ENCODE peak calls at places on chromosomes 11 and 22, in nine cellular contexts. Q is NB4; L is GM12878; W is heart left ventricle; D is AG10803; N is naive thymus-derived CD4-positive, alpha-beta T cell; B is dorsolateral prefrontal cortex; K is astrocyte; M is skeletal muscle cell. X is an unnamed sample.

GRCh38 chr22:50188356-50188755 is 2.6 kb downstream of the TRABD start:
- DNase-seq in Q (no peak), L (no peak), W (peak), D (no peak), N (no peak), B (no peak), K (no peak), M (no peak), X (no peak)

GRCh38 chr11:62554377-62554776 is 7.8 kb upstream of the AHNAK start:
- DNase-seq in Q (no peak), L (no peak), W (no peak), D (no peak), N (no peak), B (no peak), K (no peak), M (no peak), X (no peak)

GRCh38 chr11:29511394-29511793 is 505.4 kb downstream of the KCNA4 start:
- DNase-seq in Q (no peak), L (no peak), W (no peak), D (no peak), N (no peak), B (no peak), K (no peak), M (no peak), X (no peak)

GRCh38 chr11:8799273-8799672 is 111.7 kb upstream of the AKIP1 start:
- DNase-seq in Q (no peak), L (no peak), W (no peak), D (no peak), N (no peak), B (no peak), K (no peak), M (no peak), X (no peak)

GRCh38 chr22:21865041-21865440 is 2.4 kb downstream of the MAPK1 start:
- DNase-seq in Q (peak), L (no peak), W (peak), D (peak), N (no peak), B (no peak), K (peak), M (peak), X (no peak)

GRCh38 chr22:41659941-41660340 is 28.7 kb downstream of the SNU13 start:
- DNase-seq in Q (no peak), L (no peak), W (peak), D (no peak), N (no peak), B (no peak), K (no peak), M (no peak), X (no peak)

GRCh38 chr22:42964994-42965699 is 49.8 kb downstream of the PACSIN2 start:
- DNase-seq in Q (no peak), L (no peak), W (no peak), D (peak), N (no peak), B (no peak), K (no peak), M (peak), X (peak)

GRCh38 chr11:20113147-20113435 is 47.2 kb downstream of the DBX1 start:
- DNase-seq in Q (no peak), L (no peak), W (no peak), D (no peak), N (no peak), B (no peak), K (peak), M (no peak), X (no peak)

GRCh38 chr22:32142600-32142999 is 16.5 kb downstream of the C22orf42 start:
- DNase-seq in Q (no peak), L (no peak), W (no peak), D (no peak), N (no peak), B (no peak), K (no peak), M (no peak), X (no peak)

GRCh38 chr11:134757633-134758032 is 345.6 kb upstream of the B3GAT1 start:
- DNase-seq in Q (no peak), L (no peak), W (no peak), D (no peak), N (no peak), B (no peak), K (no peak), M (no peak), X (no peak)

GRCh38 chr11:79108851-79109250 is 332.0 kb downstream of the TENM4 start:
- DNase-seq in Q (no peak), L (no peak), W (no peak), D (peak), N (no peak), B (no peak), K (peak), M (no peak), X (no peak)

GRCh38 chr11:96054870-96055705 is 131.2 kb upstream of the MTMR2 start:
- DNase-seq in Q (peak), L (no peak), W (no peak), D (peak), N (no peak), B (no peak), K (peak), M (no peak), X (peak)

GRCh38 chr22:22404598-22405284 is 103.8 kb downstream of the ZNF280B start:
- DNase-seq in Q (no peak), L (no peak), W (no peak), D (no peak), N (no peak), B (no peak), K (no peak), M (no peak), X (no peak)

GRCh38 chr11:80182906-80183305 is 742.1 kb upstream of the TENM4 start:
- DNase-seq in Q (no peak), L (no peak), W (no peak), D (peak), N (no peak), B (no peak), K (peak), M (no peak), X (no peak)

GRCh38 chr22:46088541-46089311 is 61.6 kb upstream of the PPARA start:
- DNase-seq in Q (no peak), L (no peak), W (peak), D (peak), N (no peak), B (peak), K (peak), M (peak), X (no peak)
- H3K4me3 ChIP-seq in Q (no peak), L (no peak), W (peak), D (peak), N (no peak), B (peak), K (peak), M (no peak), X (no peak)

GRCh38 chr11:35138058-35138457 is 913 bp upstream of the CD44 start:
- DNase-seq in Q (no peak), L (no peak), W (no peak), D (no peak), N (no peak), B (no peak), K (peak), M (no peak), X (no peak)
- H3K4me3 ChIP-seq in Q (no peak), L (no peak), W (no peak), D (peak), N (peak), B (peak), K (peak), M (no peak), X (no peak)

DNA sequence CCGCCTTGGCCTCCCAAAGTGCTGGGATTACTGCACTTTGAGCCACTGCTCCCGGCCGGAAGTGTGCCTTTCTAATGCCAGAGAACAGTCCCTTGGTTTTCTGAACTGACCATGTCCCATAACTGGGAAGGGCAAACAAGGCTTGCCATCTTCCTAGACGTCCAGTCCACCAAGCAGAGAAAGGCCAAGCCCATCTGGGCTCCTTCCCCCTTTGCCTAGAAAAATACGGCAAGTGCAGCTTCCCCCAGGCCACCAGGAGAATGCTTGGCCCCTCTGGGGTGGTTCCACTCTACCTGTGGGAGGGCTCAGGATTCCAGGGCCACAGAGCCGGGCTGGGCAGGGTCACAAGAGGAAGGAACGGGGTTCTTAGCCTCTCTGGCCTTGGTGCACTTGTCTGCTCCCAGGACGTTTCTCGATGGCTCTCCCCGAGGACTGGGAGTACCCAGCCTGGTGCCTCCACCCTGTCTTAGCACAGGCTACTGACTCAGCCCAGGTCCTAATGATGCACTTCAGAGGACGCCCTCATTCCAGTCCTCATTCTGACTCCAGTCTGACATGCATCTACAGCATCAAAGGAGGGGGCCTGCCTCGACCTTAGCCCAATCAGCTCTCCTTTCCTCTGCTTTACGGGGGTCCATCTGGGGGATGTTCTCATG is 1.2 kb downstream of the USP2 start:
- DNase-seq in Q (no peak), L (no peak), W (no peak), D (no peak), N (no peak), B (no peak), K (no peak), M (no peak), X (no peak)
- H3K4me3 ChIP-seq in Q (peak), L (no peak), W (peak), D (no peak), N (no peak), B (peak), K (no peak), M (peak), X (peak)

DNA sequence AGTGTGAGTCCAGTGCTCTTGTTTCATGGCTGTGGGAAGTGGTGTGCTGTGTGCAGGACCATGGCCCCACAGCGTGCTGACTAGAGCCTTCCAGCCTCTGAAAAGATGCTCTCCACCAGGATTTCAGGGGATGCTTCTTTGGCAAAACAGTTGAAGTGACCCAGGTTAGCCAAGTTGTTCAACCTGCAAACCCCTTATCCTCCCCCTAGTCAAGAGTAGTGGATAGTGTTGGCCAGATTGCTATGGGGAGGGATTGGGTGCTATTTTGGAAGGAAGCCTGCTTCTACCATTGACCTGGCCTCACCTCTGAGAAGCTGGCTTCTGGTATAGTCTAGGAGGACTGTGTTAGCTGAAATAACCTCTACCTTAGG is 1.7 kb downstream of the MICAL2 start:
- DNase-seq in Q (no peak), L (no peak), W (no peak), D (no peak), N (no peak), B (no peak), K (no peak), M (no peak), X (no peak)
- H3K4me3 ChIP-seq in Q (no peak), L (no peak), W (peak), D (peak), N (no peak), B (peak), K (peak), M (peak), X (no peak)

DNA sequence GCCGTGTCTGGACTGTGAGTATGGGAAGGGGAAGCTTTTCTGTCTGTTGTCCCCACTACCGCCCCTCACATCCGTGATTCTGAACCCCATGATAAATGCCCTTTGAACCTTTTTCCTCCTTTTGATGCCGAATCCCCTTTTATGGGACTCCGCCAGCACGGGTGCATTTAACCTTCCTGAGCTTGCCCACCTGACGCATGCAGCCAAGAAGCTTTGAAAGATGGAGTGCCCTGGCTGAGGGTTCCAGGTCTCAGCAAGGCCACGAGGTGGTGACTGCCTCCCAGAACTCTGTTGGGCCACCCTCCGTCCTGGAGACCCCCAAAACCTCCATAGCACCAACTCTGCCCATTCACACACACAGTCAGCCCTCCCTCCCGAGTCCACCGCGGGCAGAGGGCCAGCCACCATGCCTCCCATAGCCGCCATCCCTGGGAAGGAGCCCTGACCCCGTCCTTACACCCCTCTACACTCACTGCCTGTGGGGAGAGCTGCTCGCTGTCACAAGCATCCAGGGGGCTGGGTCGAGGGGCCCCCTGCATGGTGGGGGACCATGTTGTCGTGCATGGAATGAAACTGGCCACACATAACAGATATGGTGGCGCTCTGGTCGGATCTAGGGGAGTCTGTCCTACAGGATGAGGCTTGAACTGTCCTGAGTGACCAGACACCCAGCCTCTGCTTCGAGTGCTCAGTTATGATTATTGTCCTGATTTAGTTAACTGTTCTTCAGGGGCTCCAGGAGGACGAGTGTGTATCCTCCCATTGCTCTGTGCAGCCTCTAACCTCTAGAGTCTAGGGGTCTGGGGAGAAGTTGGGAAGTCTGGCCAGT is 822 bp upstream of the COMT start:
- DNase-seq in Q (peak), L (no peak), W (no peak), D (no peak), N (no peak), B (no peak), K (no peak), M (no peak), X (no peak)
- H3K4me3 ChIP-seq in Q (peak), L (peak), W (peak), D (peak), N (peak), B (peak), K (peak), M (peak), X (peak)

X was measured in Jurkat, Clone E6-1.